ENCODE peak calls at places on chromosomes 4 and X, in ten cellular contexts. One of them, this sample, is unnamed.

GRCh38 chr4:181569553-181569952 is 673.6 kb upstream of the TENM3 start:
- DNase-seq in GM23338: peak; percentile 62
- DNase-seq in MM.1S: peak; percentile 62
- DNase-seq in GM23248: peak; percentile 46
- DNase-seq in PC-3: peak; percentile 15
- DNase-seq in HCT116: peak; percentile 19
- DNase-seq in OCI-LY7: peak; percentile 26
- DNase-seq in SK-N-SH: peak; percentile 60
- DNase-seq in PC-9: no peak
- DNase-seq in Karpas-422: peak; percentile 47
- DNase-seq in this sample: peak; percentile 45

GRCh38 chrX:18793601-18794089 is 86.2 kb downstream of the PPEF1 start:
- DNase-seq in GM23338: no peak
- DNase-seq in MM.1S: no peak
- DNase-seq in GM23248: no peak
- DNase-seq in PC-3: peak; percentile 43
- DNase-seq in HCT116: no peak
- DNase-seq in OCI-LY7: no peak
- DNase-seq in SK-N-SH: peak; percentile 43
- DNase-seq in PC-9: no peak
- DNase-seq in Karpas-422: no peak
- DNase-seq in this sample: peak; percentile 22

GRCh38 chr4:136864580-136865185 is 667.6 kb downstream of the PCDH18 start:
- DNase-seq in GM23338: peak; percentile 89
- DNase-seq in MM.1S: peak; percentile 76
- DNase-seq in GM23248: peak; percentile 80
- DNase-seq in PC-3: peak; percentile 79
- DNase-seq in HCT116: peak; percentile 69
- DNase-seq in OCI-LY7: peak; percentile 64
- DNase-seq in SK-N-SH: peak; percentile 36
- DNase-seq in PC-9: no peak
- DNase-seq in Karpas-422: peak; percentile 89
- DNase-seq in this sample: peak; percentile 85

GRCh38 chrX:9530848-9531274 is 66.0 kb downstream of the TBL1X start:
- DNase-seq in GM23338: peak; percentile 84
- DNase-seq in MM.1S: no peak
- DNase-seq in GM23248: peak; percentile 91
- DNase-seq in PC-3: peak; percentile 35
- DNase-seq in HCT116: no peak
- DNase-seq in OCI-LY7: peak; percentile 73
- DNase-seq in SK-N-SH: peak; percentile 81
- DNase-seq in PC-9: no peak
- DNase-seq in Karpas-422: peak; percentile 88
- DNase-seq in this sample: peak; percentile 77

GRCh38 chr4:186739802-186740434 is 16.3 kb upstream of the FAT1 start:
- DNase-seq in GM23338: no peak
- DNase-seq in MM.1S: no peak
- DNase-seq in GM23248: no peak
- DNase-seq in PC-3: no peak
- DNase-seq in HCT116: no peak
- DNase-seq in OCI-LY7: no peak
- DNase-seq in SK-N-SH: peak; percentile 42
- DNase-seq in PC-9: no peak
- DNase-seq in Karpas-422: no peak
- DNase-seq in this sample: peak; percentile 34

GRCh38 chr4:6878451-6879059 is 31.1 kb upstream of the TBC1D14 start:
- DNase-seq in GM23338: no peak
- DNase-seq in MM.1S: no peak
- DNase-seq in GM23248: no peak
- DNase-seq in PC-3: no peak
- DNase-seq in HCT116: no peak
- DNase-seq in OCI-LY7: no peak
- DNase-seq in SK-N-SH: no peak
- DNase-seq in PC-9: no peak
- DNase-seq in Karpas-422: no peak
- DNase-seq in this sample: no peak

GRCh38 chrX:47863187-47863586 is 26.5 kb downstream of the ZNF81 start:
- DNase-seq in GM23338: no peak
- DNase-seq in MM.1S: no peak
- DNase-seq in GM23248: peak; percentile 0
- DNase-seq in PC-3: no peak
- DNase-seq in HCT116: no peak
- DNase-seq in OCI-LY7: no peak
- DNase-seq in SK-N-SH: no peak
- DNase-seq in PC-9: no peak
- DNase-seq in Karpas-422: no peak
- DNase-seq in this sample: no peak

GRCh38 chr4:114015444-114015899 is 36.0 kb upstream of the ARSJ start:
- DNase-seq in GM23338: no peak
- DNase-seq in MM.1S: no peak
- DNase-seq in GM23248: peak; percentile 97
- DNase-seq in PC-3: peak; percentile 97
- DNase-seq in HCT116: peak; percentile 78
- DNase-seq in OCI-LY7: no peak
- DNase-seq in SK-N-SH: peak; percentile 12
- DNase-seq in PC-9: peak; percentile 34
- DNase-seq in Karpas-422: no peak
- DNase-seq in this sample: no peak

GRCh38 chr4:17932041-17932440 is 89.5 kb downstream of the LCORL start:
- DNase-seq in GM23338: no peak
- DNase-seq in MM.1S: no peak
- DNase-seq in GM23248: no peak
- DNase-seq in PC-3: no peak
- DNase-seq in HCT116: no peak
- DNase-seq in OCI-LY7: no peak
- DNase-seq in SK-N-SH: no peak
- DNase-seq in PC-9: no peak
- DNase-seq in Karpas-422: no peak
- DNase-seq in this sample: no peak

GRCh38 chr4:176584031-176584430 is 208.7 kb downstream of the VEGFC start:
- DNase-seq in GM23338: no peak
- DNase-seq in MM.1S: no peak
- DNase-seq in GM23248: peak; percentile 47
- DNase-seq in PC-3: no peak
- DNase-seq in HCT116: no peak
- DNase-seq in OCI-LY7: no peak
- DNase-seq in SK-N-SH: no peak
- DNase-seq in PC-9: no peak
- DNase-seq in Karpas-422: no peak
- DNase-seq in this sample: no peak

GRCh38 chr4:27123050-27123768 is 262.6 kb downstream of the STIM2 start:
- DNase-seq in GM23338: peak; percentile 92
- DNase-seq in MM.1S: no peak
- DNase-seq in GM23248: no peak
- DNase-seq in PC-3: peak; percentile 77
- DNase-seq in HCT116: peak; percentile 12
- DNase-seq in OCI-LY7: no peak
- DNase-seq in SK-N-SH: no peak
- DNase-seq in PC-9: peak; percentile 59
- DNase-seq in Karpas-422: no peak
- DNase-seq in this sample: peak; percentile 50

GRCh38 chr4:1130318-1131186 is 17.2 kb upstream of the RNF212 start:
- DNase-seq in GM23338: peak; percentile 74
- DNase-seq in MM.1S: peak; percentile 78
- DNase-seq in GM23248: peak; percentile 75
- DNase-seq in PC-3: peak; percentile 88
- DNase-seq in HCT116: peak; percentile 57
- DNase-seq in OCI-LY7: peak; percentile 82
- DNase-seq in SK-N-SH: peak; percentile 79
- DNase-seq in PC-9: peak; percentile 60
- DNase-seq in Karpas-422: peak; percentile 93
- DNase-seq in this sample: peak; percentile 84

GRCh38 chrX:39874202-39874816 is 223.4 kb downstream of the BCOR start:
- DNase-seq in GM23338: no peak
- DNase-seq in MM.1S: no peak
- DNase-seq in GM23248: no peak
- DNase-seq in PC-3: peak; percentile 74
- DNase-seq in HCT116: no peak
- DNase-seq in OCI-LY7: no peak
- DNase-seq in SK-N-SH: no peak
- DNase-seq in PC-9: no peak
- DNase-seq in Karpas-422: no peak
- DNase-seq in this sample: no peak

DNA sequence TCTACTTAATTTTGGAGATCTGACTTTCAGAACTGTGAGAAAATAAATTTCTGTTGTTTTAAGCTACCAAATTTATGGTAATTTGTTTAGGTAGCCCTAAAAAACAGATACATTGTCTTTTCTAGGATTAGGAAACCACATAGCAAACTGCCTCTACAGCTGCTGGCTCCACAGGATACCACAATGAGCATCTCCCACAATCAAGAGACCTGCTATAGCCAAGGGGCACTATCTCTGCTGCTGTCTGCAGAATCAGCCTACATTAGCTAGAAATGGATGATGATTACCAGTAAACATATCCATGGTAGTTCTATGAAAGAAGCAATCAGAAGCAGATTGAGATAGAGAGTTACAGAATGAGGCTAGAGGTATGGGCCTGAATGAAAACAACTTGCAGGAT is 244.3 kb upstream of the NDST4 start:
- DNase-seq in GM23338: no peak
- DNase-seq in MM.1S: no peak
- DNase-seq in GM23248: no peak
- DNase-seq in PC-3: no peak
- DNase-seq in HCT116: no peak
- DNase-seq in OCI-LY7: no peak
- DNase-seq in SK-N-SH: peak; percentile 23
- DNase-seq in PC-9: no peak
- DNase-seq in Karpas-422: no peak
- DNase-seq in this sample: no peak
- H3K9me2 ChIP-seq in GM23338: peaks cover 3% of the 10 kb centered on the region
- H3K9me2 ChIP-seq in MM.1S: no peaks in the 10 kb centered on the region
- H3K9me2 ChIP-seq in GM23248: no peaks in the 10 kb centered on the region
- H3K9me2 ChIP-seq in PC-3: no peaks in the 10 kb centered on the region
- H3K9me2 ChIP-seq in HCT116: no peaks in the 10 kb centered on the region
- H3K9me2 ChIP-seq in OCI-LY7: no peaks in the 10 kb centered on the region
- H3K9me2 ChIP-seq in SK-N-SH: no peaks in the 10 kb centered on the region
- H3K9me2 ChIP-seq in PC-9: no peaks in the 10 kb centered on the region
- H3K9me2 ChIP-seq in Karpas-422: no peaks in the 10 kb centered on the region
- H3K9me2 ChIP-seq in this sample: no peaks in the 10 kb centered on the region

GRCh38 chrX:110414273-110414672 is 55.6 kb downstream of the RTL9 start:
- DNase-seq in GM23338: no peak
- DNase-seq in MM.1S: peak; percentile 27
- DNase-seq in GM23248: peak; percentile 43
- DNase-seq in PC-3: no peak
- DNase-seq in HCT116: no peak
- DNase-seq in OCI-LY7: no peak
- DNase-seq in SK-N-SH: no peak
- DNase-seq in PC-9: no peak
- DNase-seq in Karpas-422: peak; percentile 69
- DNase-seq in this sample: no peak

GRCh38 chrX:110417128-110417527 is 58.5 kb downstream of the RTL9 start:
- DNase-seq in GM23338: no peak
- DNase-seq in MM.1S: no peak
- DNase-seq in GM23248: no peak
- DNase-seq in PC-3: no peak
- DNase-seq in HCT116: no peak
- DNase-seq in OCI-LY7: no peak
- DNase-seq in SK-N-SH: peak; percentile 70
- DNase-seq in PC-9: no peak
- DNase-seq in Karpas-422: peak; percentile 38
- DNase-seq in this sample: no peak

GRCh38 chrX:110413727-110414124 is 55.1 kb downstream of the RTL9 start:
- DNase-seq in GM23338: no peak
- DNase-seq in MM.1S: no peak
- DNase-seq in GM23248: no peak
- DNase-seq in PC-3: no peak
- DNase-seq in HCT116: no peak
- DNase-seq in OCI-LY7: no peak
- DNase-seq in SK-N-SH: no peak
- DNase-seq in PC-9: no peak
- DNase-seq in Karpas-422: no peak
- DNase-seq in this sample: no peak

GRCh38 chrX:110414679-110415439 is 56.2 kb downstream of the RTL9 start:
- DNase-seq in GM23338: no peak
- DNase-seq in MM.1S: peak; percentile 83
- DNase-seq in GM23248: peak; percentile 79
- DNase-seq in PC-3: peak; percentile 73
- DNase-seq in HCT116: no peak
- DNase-seq in OCI-LY7: no peak
- DNase-seq in SK-N-SH: no peak
- DNase-seq in PC-9: no peak
- DNase-seq in Karpas-422: no peak
- DNase-seq in this sample: no peak

GRCh38 chrX:110415440-110416167 is 57.0 kb downstream of the RTL9 start:
- DNase-seq in GM23338: no peak
- DNase-seq in MM.1S: no peak
- DNase-seq in GM23248: peak; percentile 71
- DNase-seq in PC-3: peak; percentile 85
- DNase-seq in HCT116: no peak
- DNase-seq in OCI-LY7: no peak
- DNase-seq in SK-N-SH: no peak
- DNase-seq in PC-9: no peak
- DNase-seq in Karpas-422: no peak
- DNase-seq in this sample: no peak
- H3K9me2 ChIP-seq in GM23338: no peaks in the 10 kb centered on the region
- H3K9me2 ChIP-seq in MM.1S: no peaks in the 10 kb centered on the region
- H3K9me2 ChIP-seq in GM23248: no peaks in the 10 kb centered on the region
- H3K9me2 ChIP-seq in PC-3: no peaks in the 10 kb centered on the region
- H3K9me2 ChIP-seq in HCT116: no peaks in the 10 kb centered on the region
- H3K9me2 ChIP-seq in OCI-LY7: no peaks in the 10 kb centered on the region
- H3K9me2 ChIP-seq in SK-N-SH: no peaks in the 10 kb centered on the region
- H3K9me2 ChIP-seq in PC-9: no peaks in the 10 kb centered on the region
- H3K9me2 ChIP-seq in Karpas-422: no peaks in the 10 kb centered on the region
- H3K9me2 ChIP-seq in this sample: no peaks in the 10 kb centered on the region

DNA sequence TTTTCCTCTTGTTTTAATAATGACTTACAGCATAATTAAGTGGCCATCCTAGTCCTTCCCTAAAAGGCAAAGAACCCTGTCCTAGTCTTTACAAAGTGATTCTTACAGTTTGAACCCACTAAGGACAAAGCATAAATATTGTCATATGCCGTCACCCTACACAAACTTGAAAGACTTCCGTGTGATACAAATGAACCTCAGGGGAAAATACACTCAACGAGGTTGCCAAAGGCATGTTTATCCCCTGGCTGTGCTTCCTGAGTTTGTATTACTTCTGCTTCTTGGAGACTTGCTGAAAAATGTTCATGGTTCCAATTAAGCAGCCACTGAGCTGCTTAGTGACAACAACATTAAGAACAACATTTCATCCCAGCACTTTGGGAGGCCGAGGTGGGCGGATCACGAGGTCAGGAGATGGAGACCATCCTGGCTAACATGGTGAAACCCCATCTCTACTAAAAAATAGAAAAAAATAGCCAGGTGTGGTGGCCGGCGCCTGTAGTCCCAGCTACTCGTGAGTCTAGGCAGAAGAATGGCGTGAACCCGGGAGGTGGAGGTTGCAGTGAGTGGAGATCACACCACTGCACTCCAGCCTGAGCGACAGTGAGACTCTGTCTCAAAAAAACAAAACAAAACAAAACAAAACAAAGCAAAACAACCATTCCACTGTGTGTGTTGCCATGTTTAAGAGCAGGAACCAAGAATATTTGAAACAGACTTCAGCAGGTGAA is 16.2 kb downstream of the RASSF6 start:
- DNase-seq in GM23338: no peak
- DNase-seq in MM.1S: no peak
- DNase-seq in GM23248: no peak
- DNase-seq in PC-3: no peak
- DNase-seq in HCT116: no peak
- DNase-seq in OCI-LY7: no peak
- DNase-seq in SK-N-SH: no peak
- DNase-seq in PC-9: no peak
- DNase-seq in Karpas-422: no peak
- DNase-seq in this sample: no peak
- H3K9me2 ChIP-seq in GM23338: peaks cover 6% of the 10 kb centered on the region
- H3K9me2 ChIP-seq in MM.1S: no peaks in the 10 kb centered on the region
- H3K9me2 ChIP-seq in GM23248: no peaks in the 10 kb centered on the region
- H3K9me2 ChIP-seq in PC-3: no peaks in the 10 kb centered on the region
- H3K9me2 ChIP-seq in HCT116: no peaks in the 10 kb centered on the region
- H3K9me2 ChIP-seq in OCI-LY7: no peaks in the 10 kb centered on the region
- H3K9me2 ChIP-seq in SK-N-SH: no peaks in the 10 kb centered on the region
- H3K9me2 ChIP-seq in PC-9: no peaks in the 10 kb centered on the region
- H3K9me2 ChIP-seq in Karpas-422: no peaks in the 10 kb centered on the region
- H3K9me2 ChIP-seq in this sample: no peaks in the 10 kb centered on the region

GRCh38 chrX:66399273-66399672 is 235.2 kb downstream of the HEPH start:
- DNase-seq in GM23338: no peak
- DNase-seq in MM.1S: peak; percentile 68
- DNase-seq in GM23248: no peak
- DNase-seq in PC-3: no peak
- DNase-seq in HCT116: no peak
- DNase-seq in OCI-LY7: no peak
- DNase-seq in SK-N-SH: no peak
- DNase-seq in PC-9: no peak
- DNase-seq in Karpas-422: no peak
- DNase-seq in this sample: no peak
- H3K9me2 ChIP-seq in GM23338: no peaks in the 10 kb centered on the region
- H3K9me2 ChIP-seq in MM.1S: no peaks in the 10 kb centered on the region
- H3K9me2 ChIP-seq in GM23248: no peaks in the 10 kb centered on the region
- H3K9me2 ChIP-seq in PC-3: no peaks in the 10 kb centered on the region
- H3K9me2 ChIP-seq in HCT116: no peaks in the 10 kb centered on the region
- H3K9me2 ChIP-seq in OCI-LY7: no peaks in the 10 kb centered on the region
- H3K9me2 ChIP-seq in SK-N-SH: no peaks in the 10 kb centered on the region
- H3K9me2 ChIP-seq in PC-9: no peaks in the 10 kb centered on the region
- H3K9me2 ChIP-seq in Karpas-422: no peaks in the 10 kb centered on the region
- H3K9me2 ChIP-seq in this sample: no peaks in the 10 kb centered on the region